ENCODE peak calls at places on chromosomes 16 and 17, in four cellular contexts. C is skeletal muscle cell, O is HEK293T, Y is endodermal cell. G is an unnamed sample.

GRCh38 chr17:9360610-9361571 is 214.7 kb downstream of the STX8 start:
- DNase-seq in O (no peak), Y (no peak), C (no peak), G (no peak)

GRCh38 chr16:83603981-83604570 is 203.7 kb upstream of the HSBP1 start:
- DNase-seq in Y (no peak), O (no peak), C (no peak), G (no peak)

GRCh38 chr17:6286239-6286638 is 148.7 kb downstream of the AIPL1 start:
- DNase-seq in O (peak), Y (peak), C (no peak), G (no peak)

GRCh38 chr17:75594499-75595283 is 7.1 kb downstream of the MYO15B start:
- DNase-seq in O (no peak), C (no peak), Y (peak), G (no peak)

GRCh38 chr17:62819511-62820221 is 11.6 kb upstream of the MARCHF10 start:
- DNase-seq in C (peak), O (peak), Y (peak), G (peak)

GRCh38 chr16:85002099-85002541 is 9.2 kb downstream of the ZDHHC7 start:
- DNase-seq in Y (no peak), C (no peak), O (no peak), G (no peak)

GRCh38 chr17:77963441-77963840 is 4.9 kb downstream of the TNRC6C start:
- DNase-seq in Y (no peak), O (no peak), C (peak), G (no peak)

GRCh38 chr16:29975134-29975538 is 1.5 kb downstream of the TAOK2 start:
- DNase-seq in O (no peak), Y (no peak), C (no peak), G (no peak)

GRCh38 chr17:14595656-14596055 is 294.8 kb downstream of the HS3ST3B1 start:
- DNase-seq in C (no peak), O (no peak), Y (no peak), G (no peak)

GRCh38 chr16:19130852-19131808 is 17.4 kb downstream of the ITPRIPL2 start:
- DNase-seq in C (peak), Y (peak), O (no peak), G (peak)

GRCh38 chr17:50169121-50169764 is 3.4 kb downstream of the SGCA start:
- DNase-seq in O (peak), Y (peak), C (no peak), G (peak)

GRCh38 chr17:33072421-33073175 is 81.0 kb downstream of the SPACA3 start:
- DNase-seq in C (no peak), O (no peak), Y (no peak), G (no peak)

GRCh38 chr17:31466096-31466495 is 74.6 kb downstream of the RAB11FIP4 start:
- DNase-seq in O (no peak), C (no peak), Y (no peak), G (no peak)

GRCh38 chr17:17201271-17201670 is 4.9 kb downstream of the PLD6 start:
- DNase-seq in C (no peak), Y (no peak), O (no peak), G (no peak)

GRCh38 chr16:85821441-85821901 is 22.0 kb downstream of the COX4I1 start:
- DNase-seq in Y (peak), O (peak), C (peak), G (peak)

GRCh38 chr17:47220531-47220999 is 11.4 kb downstream of the MYL4 start:
- DNase-seq in O (no peak), Y (peak), C (no peak), G (no peak)

G was measured in PC-9.